ENCODE peak calls at places on chromosome 5, in four cellular contexts. R is heart left ventricle; C is activated T-cell treated with anti-CD3 and anti-CD28 coated beads for 1 hour; U is activated CD4-positive, CD25-positive, alpha-beta regulatory T cell treated with anti-CD3 and anti-CD28 coated beads, Interleukin-2, amount 50 U/mL, for 16 hours. Q is an unnamed sample.
A peak's percentile ranks its signal among the peaks of the same experiment; 100 is the strongest.

GRCh38 chr5:119274767-119275130 is 81.1 kb upstream of the TNFAIP8 start:
- DNase-seq in C (no peak), U (no peak), R (no peak), Q (peak; percentile 33)

GRCh38 chr5:91797581-91797980 is 414.5 kb upstream of the ARRDC3 start:
- DNase-seq in U (no peak), C (no peak), R (no peak), Q (peak; percentile 0)

GRCh38 chr5:168311061-168311566 is 19.7 kb downstream of the WWC1 start:
- DNase-seq in C (no peak), R (no peak), U (no peak), Q (no peak)

GRCh38 chr5:1733369-1733768 is 66.3 kb downstream of the MRPL36 start:
- DNase-seq in R (no peak), C (no peak), U (no peak), Q (no peak)

GRCh38 chr5:138873886-138874200 is 1.3 kb downstream of the LRRTM2 start:
- DNase-seq in R (no peak), U (no peak), C (no peak), Q (no peak)

GRCh38 chr5:121982500-121983261 is 20.9 kb downstream of the SRFBP1 start:
- DNase-seq in U (no peak), R (no peak), C (no peak), Q (no peak)

GRCh38 chr5:152717393-152717792 is 312.3 kb upstream of the NMUR2 start:
- DNase-seq in C (no peak), U (no peak), R (no peak), Q (no peak)

GRCh38 chr5:62460578-62460983 is 48.0 kb downstream of the IPO11 start:
- DNase-seq in U (no peak), R (no peak), C (no peak), Q (peak; percentile 41)

GRCh38 chr5:154972476-154973080 is 31.7 kb downstream of the MRPL22 start:
- DNase-seq in R (peak; percentile 28), U (no peak), C (no peak), Q (peak; percentile 38)

GRCh38 chr5:61840354-61840753 is 465.7 kb upstream of the KIF2A start:
- DNase-seq in R (no peak), C (no peak), U (no peak), Q (no peak)

GRCh38 chr5:39800202-39800601 is 375.4 kb upstream of the DAB2 start:
- DNase-seq in C (no peak), U (no peak), R (no peak), Q (no peak)

GRCh38 chr5:1465117-1465516 is 19.9 kb upstream of the SLC6A3 start:
- DNase-seq in C (no peak), U (no peak), R (no peak), Q (no peak)

GRCh38 chr5:174503461-174504265 is 220.7 kb upstream of the MSX2 start:
- DNase-seq in U (no peak), C (no peak), R (no peak), Q (no peak)

GRCh38 chr5:175479125-175479881 is 943 bp downstream of the SFXN1 start:
- DNase-seq in C (no peak), R (no peak), U (no peak), Q (no peak)

GRCh38 chr5:141349917-141350619 is at the start of gene PCDHGB1:
- DNase-seq in U (no peak), R (peak; percentile 52), C (peak; percentile 11), Q (no peak)

GRCh38 chr5:80796861-80797260 is 142.1 kb upstream of the DHFR start:
- DNase-seq in U (no peak), R (no peak), C (no peak), Q (no peak)

GRCh38 chr5:13250450-13251291 is 693.8 kb downstream of the DNAH5 start:
- DNase-seq in R (no peak), C (no peak), U (no peak), Q (peak; percentile 12)

GRCh38 chr5:76733049-76733417 is 17.1 kb downstream of the F2R start:
- DNase-seq in C (no peak), U (no peak), R (no peak), Q (no peak)

GRCh38 chr5:36090033-36090432 is 23.4 kb upstream of the UGT3A2 start:
- DNase-seq in U (no peak), C (no peak), R (no peak), Q (peak; percentile 35)

GRCh38 chr5:63820557-63820956 is 141.7 kb downstream of the HTR1A start:
- DNase-seq in R (no peak), U (no peak), C (no peak), Q (no peak)

Q was measured in Caki2.